ENCODE peak calls at places on chromosomes 5 and 9, in eight cellular contexts. One of them, this sample, is unnamed.

GRCh38 chr9:86690034-86690433 is 257.3 kb downstream of the GAS1 start:
- DNase-seq in stimulated activated CD4-positive, alpha-beta T cell treated with anti-CD3 and anti-CD28 coated beads, TNF-alpha, amount 100 ng/mL, for 24 hours: no peak
- DNase-seq in activated CD4-positive, CD25-positive, alpha-beta regulatory T cell: no peak
- DNase-seq in activated T-cell treated with anti-CD3 and anti-CD28 coated beads for 24 hours: no peak
- DNase-seq in effector CD4-positive, alpha-beta T cell: no peak
- DNase-seq in fibroblast of gingiva: no peak
- DNase-seq in ELF-1: no peak
- DNase-seq in CD8-positive, alpha-beta memory T cell: no peak
- DNase-seq in this sample: no peak

GRCh38 chr9:34256987-34257585 is 72.0 kb downstream of the KIF24 start:
- DNase-seq in stimulated activated CD4-positive, alpha-beta T cell treated with anti-CD3 and anti-CD28 coated beads, TNF-alpha, amount 100 ng/mL, for 24 hours: no peak
- DNase-seq in activated CD4-positive, CD25-positive, alpha-beta regulatory T cell: no peak
- DNase-seq in activated T-cell treated with anti-CD3 and anti-CD28 coated beads for 24 hours: no peak
- DNase-seq in effector CD4-positive, alpha-beta T cell: no peak
- DNase-seq in fibroblast of gingiva: no peak
- DNase-seq in ELF-1: no peak
- DNase-seq in CD8-positive, alpha-beta memory T cell: no peak
- DNase-seq in this sample: no peak

GRCh38 chr5:111680737-111681413 is 76.1 kb downstream of the NREP start:
- DNase-seq in stimulated activated CD4-positive, alpha-beta T cell treated with anti-CD3 and anti-CD28 coated beads, TNF-alpha, amount 100 ng/mL, for 24 hours: no peak
- DNase-seq in activated CD4-positive, CD25-positive, alpha-beta regulatory T cell: no peak
- DNase-seq in activated T-cell treated with anti-CD3 and anti-CD28 coated beads for 24 hours: no peak
- DNase-seq in effector CD4-positive, alpha-beta T cell: no peak
- DNase-seq in fibroblast of gingiva: peak
- DNase-seq in ELF-1: peak
- DNase-seq in CD8-positive, alpha-beta memory T cell: no peak
- DNase-seq in this sample: peak

GRCh38 chr5:133996683-133997252 is 8.0 kb downstream of the VDAC1 start:
- DNase-seq in stimulated activated CD4-positive, alpha-beta T cell treated with anti-CD3 and anti-CD28 coated beads, TNF-alpha, amount 100 ng/mL, for 24 hours: no peak
- DNase-seq in activated CD4-positive, CD25-positive, alpha-beta regulatory T cell: no peak
- DNase-seq in activated T-cell treated with anti-CD3 and anti-CD28 coated beads for 24 hours: no peak
- DNase-seq in effector CD4-positive, alpha-beta T cell: no peak
- DNase-seq in fibroblast of gingiva: no peak
- DNase-seq in ELF-1: peak
- DNase-seq in CD8-positive, alpha-beta memory T cell: no peak
- DNase-seq in this sample: no peak

GRCh38 chr9:122131401-122131921 is 28.1 kb downstream of the NDUFA8 start:
- DNase-seq in stimulated activated CD4-positive, alpha-beta T cell treated with anti-CD3 and anti-CD28 coated beads, TNF-alpha, amount 100 ng/mL, for 24 hours: no peak
- DNase-seq in activated CD4-positive, CD25-positive, alpha-beta regulatory T cell: no peak
- DNase-seq in activated T-cell treated with anti-CD3 and anti-CD28 coated beads for 24 hours: no peak
- DNase-seq in effector CD4-positive, alpha-beta T cell: no peak
- DNase-seq in fibroblast of gingiva: no peak
- DNase-seq in ELF-1: peak
- DNase-seq in CD8-positive, alpha-beta memory T cell: no peak
- DNase-seq in this sample: peak

GRCh38 chr9:104092192-104092591 is 1.9 kb upstream of the SMC2 start:
- DNase-seq in stimulated activated CD4-positive, alpha-beta T cell treated with anti-CD3 and anti-CD28 coated beads, TNF-alpha, amount 100 ng/mL, for 24 hours: no peak
- DNase-seq in activated CD4-positive, CD25-positive, alpha-beta regulatory T cell: no peak
- DNase-seq in activated T-cell treated with anti-CD3 and anti-CD28 coated beads for 24 hours: no peak
- DNase-seq in effector CD4-positive, alpha-beta T cell: no peak
- DNase-seq in fibroblast of gingiva: no peak
- DNase-seq in ELF-1: no peak
- DNase-seq in CD8-positive, alpha-beta memory T cell: no peak
- DNase-seq in this sample: no peak

GRCh38 chr9:129761901-129762359 is 9.1 kb upstream of the PTGES start:
- DNase-seq in stimulated activated CD4-positive, alpha-beta T cell treated with anti-CD3 and anti-CD28 coated beads, TNF-alpha, amount 100 ng/mL, for 24 hours: no peak
- DNase-seq in activated CD4-positive, CD25-positive, alpha-beta regulatory T cell: no peak
- DNase-seq in activated T-cell treated with anti-CD3 and anti-CD28 coated beads for 24 hours: no peak
- DNase-seq in effector CD4-positive, alpha-beta T cell: no peak
- DNase-seq in fibroblast of gingiva: peak
- DNase-seq in ELF-1: peak
- DNase-seq in CD8-positive, alpha-beta memory T cell: no peak
- DNase-seq in this sample: peak

GRCh38 chr9:130884111-130884531 is 12.5 kb downstream of the QRFP start:
- DNase-seq in stimulated activated CD4-positive, alpha-beta T cell treated with anti-CD3 and anti-CD28 coated beads, TNF-alpha, amount 100 ng/mL, for 24 hours: no peak
- DNase-seq in activated CD4-positive, CD25-positive, alpha-beta regulatory T cell: no peak
- DNase-seq in activated T-cell treated with anti-CD3 and anti-CD28 coated beads for 24 hours: no peak
- DNase-seq in effector CD4-positive, alpha-beta T cell: no peak
- DNase-seq in fibroblast of gingiva: no peak
- DNase-seq in ELF-1: no peak
- DNase-seq in CD8-positive, alpha-beta memory T cell: no peak
- DNase-seq in this sample: no peak

GRCh38 chr9:110049699-110050450 is 158.1 kb downstream of the C9orf152 start:
- DNase-seq in stimulated activated CD4-positive, alpha-beta T cell treated with anti-CD3 and anti-CD28 coated beads, TNF-alpha, amount 100 ng/mL, for 24 hours: no peak
- DNase-seq in activated CD4-positive, CD25-positive, alpha-beta regulatory T cell: no peak
- DNase-seq in activated T-cell treated with anti-CD3 and anti-CD28 coated beads for 24 hours: no peak
- DNase-seq in effector CD4-positive, alpha-beta T cell: no peak
- DNase-seq in fibroblast of gingiva: no peak
- DNase-seq in ELF-1: peak
- DNase-seq in CD8-positive, alpha-beta memory T cell: no peak
- DNase-seq in this sample: peak

GRCh38 chr9:77030045-77030444 is 10.6 kb downstream of the FOXB2 start:
- DNase-seq in stimulated activated CD4-positive, alpha-beta T cell treated with anti-CD3 and anti-CD28 coated beads, TNF-alpha, amount 100 ng/mL, for 24 hours: no peak
- DNase-seq in activated CD4-positive, CD25-positive, alpha-beta regulatory T cell: no peak
- DNase-seq in activated T-cell treated with anti-CD3 and anti-CD28 coated beads for 24 hours: no peak
- DNase-seq in effector CD4-positive, alpha-beta T cell: no peak
- DNase-seq in fibroblast of gingiva: no peak
- DNase-seq in ELF-1: no peak
- DNase-seq in CD8-positive, alpha-beta memory T cell: no peak
- DNase-seq in this sample: no peak

GRCh38 chr5:175096469-175097185 is 347.4 kb downstream of the DRD1 start:
- DNase-seq in stimulated activated CD4-positive, alpha-beta T cell treated with anti-CD3 and anti-CD28 coated beads, TNF-alpha, amount 100 ng/mL, for 24 hours: no peak
- DNase-seq in activated CD4-positive, CD25-positive, alpha-beta regulatory T cell: no peak
- DNase-seq in activated T-cell treated with anti-CD3 and anti-CD28 coated beads for 24 hours: no peak
- DNase-seq in effector CD4-positive, alpha-beta T cell: no peak
- DNase-seq in fibroblast of gingiva: no peak
- DNase-seq in ELF-1: no peak
- DNase-seq in CD8-positive, alpha-beta memory T cell: no peak
- DNase-seq in this sample: no peak

GRCh38 chr9:20805766-20806165 is 121.7 kb downstream of the FOCAD start:
- DNase-seq in stimulated activated CD4-positive, alpha-beta T cell treated with anti-CD3 and anti-CD28 coated beads, TNF-alpha, amount 100 ng/mL, for 24 hours: no peak
- DNase-seq in activated CD4-positive, CD25-positive, alpha-beta regulatory T cell: no peak
- DNase-seq in activated T-cell treated with anti-CD3 and anti-CD28 coated beads for 24 hours: no peak
- DNase-seq in effector CD4-positive, alpha-beta T cell: no peak
- DNase-seq in fibroblast of gingiva: no peak
- DNase-seq in ELF-1: no peak
- DNase-seq in CD8-positive, alpha-beta memory T cell: no peak
- DNase-seq in this sample: no peak

GRCh38 chr9:108333406-108334031 is 522.3 kb downstream of the ACTL7B start:
- DNase-seq in stimulated activated CD4-positive, alpha-beta T cell treated with anti-CD3 and anti-CD28 coated beads, TNF-alpha, amount 100 ng/mL, for 24 hours: no peak
- DNase-seq in activated CD4-positive, CD25-positive, alpha-beta regulatory T cell: no peak
- DNase-seq in activated T-cell treated with anti-CD3 and anti-CD28 coated beads for 24 hours: no peak
- DNase-seq in effector CD4-positive, alpha-beta T cell: no peak
- DNase-seq in fibroblast of gingiva: no peak
- DNase-seq in ELF-1: peak
- DNase-seq in CD8-positive, alpha-beta memory T cell: no peak
- DNase-seq in this sample: no peak

GRCh38 chr9:94922098-94922607 is 195.7 kb downstream of the AOPEP start:
- DNase-seq in stimulated activated CD4-positive, alpha-beta T cell treated with anti-CD3 and anti-CD28 coated beads, TNF-alpha, amount 100 ng/mL, for 24 hours: no peak
- DNase-seq in activated CD4-positive, CD25-positive, alpha-beta regulatory T cell: no peak
- DNase-seq in activated T-cell treated with anti-CD3 and anti-CD28 coated beads for 24 hours: no peak
- DNase-seq in effector CD4-positive, alpha-beta T cell: no peak
- DNase-seq in fibroblast of gingiva: peak
- DNase-seq in ELF-1: peak
- DNase-seq in CD8-positive, alpha-beta memory T cell: no peak
- DNase-seq in this sample: peak

GRCh38 chr5:168002116-168002515 is 289.3 kb upstream of the WWC1 start:
- DNase-seq in stimulated activated CD4-positive, alpha-beta T cell treated with anti-CD3 and anti-CD28 coated beads, TNF-alpha, amount 100 ng/mL, for 24 hours: no peak
- DNase-seq in activated CD4-positive, CD25-positive, alpha-beta regulatory T cell: no peak
- DNase-seq in activated T-cell treated with anti-CD3 and anti-CD28 coated beads for 24 hours: no peak
- DNase-seq in effector CD4-positive, alpha-beta T cell: no peak
- DNase-seq in fibroblast of gingiva: no peak
- DNase-seq in ELF-1: no peak
- DNase-seq in CD8-positive, alpha-beta memory T cell: no peak
- DNase-seq in this sample: no peak

GRCh38 chr9:114989600-114990410 is 59.4 kb upstream of the TNFSF8 start:
- DNase-seq in stimulated activated CD4-positive, alpha-beta T cell treated with anti-CD3 and anti-CD28 coated beads, TNF-alpha, amount 100 ng/mL, for 24 hours: peak
- DNase-seq in activated CD4-positive, CD25-positive, alpha-beta regulatory T cell: no peak
- DNase-seq in activated T-cell treated with anti-CD3 and anti-CD28 coated beads for 24 hours: peak
- DNase-seq in effector CD4-positive, alpha-beta T cell: no peak
- DNase-seq in fibroblast of gingiva: no peak
- DNase-seq in ELF-1: no peak
- DNase-seq in CD8-positive, alpha-beta memory T cell: no peak
- DNase-seq in this sample: no peak

GRCh38 chr9:135255843-135256567 is 168.5 kb downstream of the OLFM1 start:
- DNase-seq in stimulated activated CD4-positive, alpha-beta T cell treated with anti-CD3 and anti-CD28 coated beads, TNF-alpha, amount 100 ng/mL, for 24 hours: no peak
- DNase-seq in activated CD4-positive, CD25-positive, alpha-beta regulatory T cell: no peak
- DNase-seq in activated T-cell treated with anti-CD3 and anti-CD28 coated beads for 24 hours: no peak
- DNase-seq in effector CD4-positive, alpha-beta T cell: no peak
- DNase-seq in fibroblast of gingiva: no peak
- DNase-seq in ELF-1: no peak
- DNase-seq in CD8-positive, alpha-beta memory T cell: no peak
- DNase-seq in this sample: no peak

GRCh38 chr5:137575847-137576246 is 76.7 kb upstream of the SPOCK1 start:
- DNase-seq in stimulated activated CD4-positive, alpha-beta T cell treated with anti-CD3 and anti-CD28 coated beads, TNF-alpha, amount 100 ng/mL, for 24 hours: no peak
- DNase-seq in activated CD4-positive, CD25-positive, alpha-beta regulatory T cell: no peak
- DNase-seq in activated T-cell treated with anti-CD3 and anti-CD28 coated beads for 24 hours: no peak
- DNase-seq in effector CD4-positive, alpha-beta T cell: no peak
- DNase-seq in fibroblast of gingiva: no peak
- DNase-seq in ELF-1: no peak
- DNase-seq in CD8-positive, alpha-beta memory T cell: no peak
- DNase-seq in this sample: peak

GRCh38 chr5:11588803-11589202 is 315.4 kb downstream of the CTNND2 start:
- DNase-seq in stimulated activated CD4-positive, alpha-beta T cell treated with anti-CD3 and anti-CD28 coated beads, TNF-alpha, amount 100 ng/mL, for 24 hours: no peak
- DNase-seq in activated CD4-positive, CD25-positive, alpha-beta regulatory T cell: no peak
- DNase-seq in activated T-cell treated with anti-CD3 and anti-CD28 coated beads for 24 hours: no peak
- DNase-seq in effector CD4-positive, alpha-beta T cell: no peak
- DNase-seq in fibroblast of gingiva: no peak
- DNase-seq in ELF-1: peak
- DNase-seq in CD8-positive, alpha-beta memory T cell: no peak
- DNase-seq in this sample: no peak

GRCh38 chr9:104088416-104088815 is 5.7 kb upstream of the SMC2 start:
- DNase-seq in stimulated activated CD4-positive, alpha-beta T cell treated with anti-CD3 and anti-CD28 coated beads, TNF-alpha, amount 100 ng/mL, for 24 hours: no peak
- DNase-seq in activated CD4-positive, CD25-positive, alpha-beta regulatory T cell: no peak
- DNase-seq in activated T-cell treated with anti-CD3 and anti-CD28 coated beads for 24 hours: no peak
- DNase-seq in effector CD4-positive, alpha-beta T cell: no peak
- DNase-seq in fibroblast of gingiva: no peak
- DNase-seq in ELF-1: no peak
- DNase-seq in CD8-positive, alpha-beta memory T cell: no peak
- DNase-seq in this sample: no peak

GRCh38 chr5:170986598-170986997 is 124.8 kb downstream of the RANBP17 start:
- DNase-seq in stimulated activated CD4-positive, alpha-beta T cell treated with anti-CD3 and anti-CD28 coated beads, TNF-alpha, amount 100 ng/mL, for 24 hours: no peak
- DNase-seq in activated CD4-positive, CD25-positive, alpha-beta regulatory T cell: no peak
- DNase-seq in activated T-cell treated with anti-CD3 and anti-CD28 coated beads for 24 hours: no peak
- DNase-seq in effector CD4-positive, alpha-beta T cell: no peak
- DNase-seq in fibroblast of gingiva: peak
- DNase-seq in ELF-1: no peak
- DNase-seq in CD8-positive, alpha-beta memory T cell: no peak
- DNase-seq in this sample: peak

GRCh38 chr5:127957183-127957582 is 126.4 kb upstream of the SLC12A2 start:
- DNase-seq in stimulated activated CD4-positive, alpha-beta T cell treated with anti-CD3 and anti-CD28 coated beads, TNF-alpha, amount 100 ng/mL, for 24 hours: no peak
- DNase-seq in activated CD4-positive, CD25-positive, alpha-beta regulatory T cell: no peak
- DNase-seq in activated T-cell treated with anti-CD3 and anti-CD28 coated beads for 24 hours: no peak
- DNase-seq in effector CD4-positive, alpha-beta T cell: no peak
- DNase-seq in fibroblast of gingiva: peak
- DNase-seq in ELF-1: no peak
- DNase-seq in CD8-positive, alpha-beta memory T cell: no peak
- DNase-seq in this sample: peak

GRCh38 chr9:114950761-114951160 is 20.4 kb upstream of the TNFSF8 start:
- DNase-seq in stimulated activated CD4-positive, alpha-beta T cell treated with anti-CD3 and anti-CD28 coated beads, TNF-alpha, amount 100 ng/mL, for 24 hours: no peak
- DNase-seq in activated CD4-positive, CD25-positive, alpha-beta regulatory T cell: no peak
- DNase-seq in activated T-cell treated with anti-CD3 and anti-CD28 coated beads for 24 hours: no peak
- DNase-seq in effector CD4-positive, alpha-beta T cell: no peak
- DNase-seq in fibroblast of gingiva: no peak
- DNase-seq in ELF-1: no peak
- DNase-seq in CD8-positive, alpha-beta memory T cell: no peak
- DNase-seq in this sample: no peak

GRCh38 chr5:138032572-138033274 is at the start of gene FAM13B:
- DNase-seq in stimulated activated CD4-positive, alpha-beta T cell treated with anti-CD3 and anti-CD28 coated beads, TNF-alpha, amount 100 ng/mL, for 24 hours: peak
- DNase-seq in activated CD4-positive, CD25-positive, alpha-beta regulatory T cell: peak
- DNase-seq in activated T-cell treated with anti-CD3 and anti-CD28 coated beads for 24 hours: peak
- DNase-seq in effector CD4-positive, alpha-beta T cell: peak
- DNase-seq in fibroblast of gingiva: peak
- DNase-seq in ELF-1: peak
- DNase-seq in CD8-positive, alpha-beta memory T cell: peak
- DNase-seq in this sample: peak

GRCh38 chr5:136094189-136094912 is 38.3 kb upstream of the SMAD5 start:
- DNase-seq in stimulated activated CD4-positive, alpha-beta T cell treated with anti-CD3 and anti-CD28 coated beads, TNF-alpha, amount 100 ng/mL, for 24 hours: no peak
- DNase-seq in activated CD4-positive, CD25-positive, alpha-beta regulatory T cell: no peak
- DNase-seq in activated T-cell treated with anti-CD3 and anti-CD28 coated beads for 24 hours: no peak
- DNase-seq in effector CD4-positive, alpha-beta T cell: no peak
- DNase-seq in fibroblast of gingiva: no peak
- DNase-seq in ELF-1: no peak
- DNase-seq in CD8-positive, alpha-beta memory T cell: no peak
- DNase-seq in this sample: no peak

GRCh38 chr9:92790542-92791527 is 26.2 kb upstream of the BICD2 start:
- DNase-seq in stimulated activated CD4-positive, alpha-beta T cell treated with anti-CD3 and anti-CD28 coated beads, TNF-alpha, amount 100 ng/mL, for 24 hours: peak
- DNase-seq in activated CD4-positive, CD25-positive, alpha-beta regulatory T cell: peak
- DNase-seq in activated T-cell treated with anti-CD3 and anti-CD28 coated beads for 24 hours: peak
- DNase-seq in effector CD4-positive, alpha-beta T cell: peak
- DNase-seq in fibroblast of gingiva: peak
- DNase-seq in ELF-1: peak
- DNase-seq in CD8-positive, alpha-beta memory T cell: peak
- DNase-seq in this sample: peak

GRCh38 chr9:6054280-6055099 is 39.1 kb upstream of the RANBP6 start:
- DNase-seq in stimulated activated CD4-positive, alpha-beta T cell treated with anti-CD3 and anti-CD28 coated beads, TNF-alpha, amount 100 ng/mL, for 24 hours: peak
- DNase-seq in activated CD4-positive, CD25-positive, alpha-beta regulatory T cell: peak
- DNase-seq in activated T-cell treated with anti-CD3 and anti-CD28 coated beads for 24 hours: peak
- DNase-seq in effector CD4-positive, alpha-beta T cell: peak
- DNase-seq in fibroblast of gingiva: peak
- DNase-seq in ELF-1: peak
- DNase-seq in CD8-positive, alpha-beta memory T cell: peak
- DNase-seq in this sample: peak

GRCh38 chr5:174617910-174618309 is 106.5 kb upstream of the MSX2 start:
- DNase-seq in stimulated activated CD4-positive, alpha-beta T cell treated with anti-CD3 and anti-CD28 coated beads, TNF-alpha, amount 100 ng/mL, for 24 hours: no peak
- DNase-seq in activated CD4-positive, CD25-positive, alpha-beta regulatory T cell: no peak
- DNase-seq in activated T-cell treated with anti-CD3 and anti-CD28 coated beads for 24 hours: no peak
- DNase-seq in effector CD4-positive, alpha-beta T cell: no peak
- DNase-seq in fibroblast of gingiva: no peak
- DNase-seq in ELF-1: peak
- DNase-seq in CD8-positive, alpha-beta memory T cell: no peak
- DNase-seq in this sample: no peak

GRCh38 chr9:3331801-3332200 is 194.0 kb downstream of the RFX3 start:
- DNase-seq in stimulated activated CD4-positive, alpha-beta T cell treated with anti-CD3 and anti-CD28 coated beads, TNF-alpha, amount 100 ng/mL, for 24 hours: no peak
- DNase-seq in activated CD4-positive, CD25-positive, alpha-beta regulatory T cell: no peak
- DNase-seq in activated T-cell treated with anti-CD3 and anti-CD28 coated beads for 24 hours: no peak
- DNase-seq in effector CD4-positive, alpha-beta T cell: no peak
- DNase-seq in fibroblast of gingiva: no peak
- DNase-seq in ELF-1: no peak
- DNase-seq in CD8-positive, alpha-beta memory T cell: no peak
- DNase-seq in this sample: peak

GRCh38 chr5:138111937-138112336 is 27.3 kb downstream of the NME5 start:
- DNase-seq in stimulated activated CD4-positive, alpha-beta T cell treated with anti-CD3 and anti-CD28 coated beads, TNF-alpha, amount 100 ng/mL, for 24 hours: no peak
- DNase-seq in activated CD4-positive, CD25-positive, alpha-beta regulatory T cell: no peak
- DNase-seq in activated T-cell treated with anti-CD3 and anti-CD28 coated beads for 24 hours: no peak
- DNase-seq in effector CD4-positive, alpha-beta T cell: no peak
- DNase-seq in fibroblast of gingiva: no peak
- DNase-seq in ELF-1: no peak
- DNase-seq in CD8-positive, alpha-beta memory T cell: no peak
- DNase-seq in this sample: peak

GRCh38 chr5:56028708-56029107 is 33.9 kb upstream of the IL6ST start:
- DNase-seq in stimulated activated CD4-positive, alpha-beta T cell treated with anti-CD3 and anti-CD28 coated beads, TNF-alpha, amount 100 ng/mL, for 24 hours: no peak
- DNase-seq in activated CD4-positive, CD25-positive, alpha-beta regulatory T cell: no peak
- DNase-seq in activated T-cell treated with anti-CD3 and anti-CD28 coated beads for 24 hours: no peak
- DNase-seq in effector CD4-positive, alpha-beta T cell: no peak
- DNase-seq in fibroblast of gingiva: no peak
- DNase-seq in ELF-1: no peak
- DNase-seq in CD8-positive, alpha-beta memory T cell: no peak
- DNase-seq in this sample: no peak

GRCh38 chr9:6805532-6805931 is 47.8 kb downstream of the KDM4C start:
- DNase-seq in stimulated activated CD4-positive, alpha-beta T cell treated with anti-CD3 and anti-CD28 coated beads, TNF-alpha, amount 100 ng/mL, for 24 hours: no peak
- DNase-seq in activated CD4-positive, CD25-positive, alpha-beta regulatory T cell: no peak
- DNase-seq in activated T-cell treated with anti-CD3 and anti-CD28 coated beads for 24 hours: no peak
- DNase-seq in effector CD4-positive, alpha-beta T cell: no peak
- DNase-seq in fibroblast of gingiva: peak
- DNase-seq in ELF-1: no peak
- DNase-seq in CD8-positive, alpha-beta memory T cell: no peak
- DNase-seq in this sample: peak

GRCh38 chr5:136086776-136087566 is 45.7 kb upstream of the SMAD5 start:
- DNase-seq in stimulated activated CD4-positive, alpha-beta T cell treated with anti-CD3 and anti-CD28 coated beads, TNF-alpha, amount 100 ng/mL, for 24 hours: no peak
- DNase-seq in activated CD4-positive, CD25-positive, alpha-beta regulatory T cell: no peak
- DNase-seq in activated T-cell treated with anti-CD3 and anti-CD28 coated beads for 24 hours: no peak
- DNase-seq in effector CD4-positive, alpha-beta T cell: no peak
- DNase-seq in fibroblast of gingiva: no peak
- DNase-seq in ELF-1: no peak
- DNase-seq in CD8-positive, alpha-beta memory T cell: no peak
- DNase-seq in this sample: no peak

GRCh38 chr9:79974806-79975422 is 403.1 kb downstream of the TLE4 start:
- DNase-seq in stimulated activated CD4-positive, alpha-beta T cell treated with anti-CD3 and anti-CD28 coated beads, TNF-alpha, amount 100 ng/mL, for 24 hours: no peak
- DNase-seq in activated CD4-positive, CD25-positive, alpha-beta regulatory T cell: no peak
- DNase-seq in activated T-cell treated with anti-CD3 and anti-CD28 coated beads for 24 hours: no peak
- DNase-seq in effector CD4-positive, alpha-beta T cell: no peak
- DNase-seq in fibroblast of gingiva: no peak
- DNase-seq in ELF-1: peak
- DNase-seq in CD8-positive, alpha-beta memory T cell: no peak
- DNase-seq in this sample: peak

This sample was measured in kidney tubule cell.